ENCODE peak calls at places on chromosomes 4 and X, in seven cellular contexts. P, D, R, M, S, U and I are unnamed samples.
A peak's percentile ranks its signal among the peaks of the same experiment; 100 is the strongest.

GRCh38 chr4:119823045-119823444 is 194.4 kb upstream of the PDE5A start:
- DNase-seq in P (no peak), D (no peak), R (no peak), M (no peak), S (no peak), U (no peak), I (no peak)

GRCh38 chrX:54891573-54891972 is 29.1 kb upstream of the TRO start:
- DNase-seq in P (no peak), D (no peak), R (no peak), M (peak; percentile 37), S (no peak), U (peak; percentile 8), I (peak; percentile 55)

GRCh38 chr4:123939621-123940020 is 543.0 kb downstream of the SPRY1 start:
- DNase-seq in P (no peak), D (no peak), R (no peak), M (peak; percentile 70), S (no peak), U (no peak), I (peak; percentile 74)

GRCh38 chrX:9942086-9942485 is 25.1 kb upstream of the CLDN34 start:
- DNase-seq in P (no peak), D (no peak), R (no peak), M (no peak), S (no peak), U (no peak), I (no peak)

GRCh38 chrX:136679581-136679980 is 31.6 kb downstream of the CD40LG start:
- DNase-seq in P (no peak), D (no peak), R (no peak), M (no peak), S (no peak), U (no peak), I (no peak)

GRCh38 chrX:68830486-68831404 is 1.9 kb downstream of the EFNB1 start:
- DNase-seq in P (peak; percentile 47), D (peak; percentile 60), R (no peak), M (no peak), S (no peak), U (no peak), I (peak; percentile 25)

GRCh38 chr4:162959056-162959455 is 207.6 kb downstream of the NAF1 start:
- DNase-seq in P (peak; percentile 66), D (no peak), R (no peak), M (no peak), S (no peak), U (no peak), I (no peak)

GRCh38 chr4:81604683-81605082 is 133.0 kb upstream of the RASGEF1B start:
- DNase-seq in P (peak; percentile 57), D (no peak), R (no peak), M (no peak), S (no peak), U (no peak), I (peak; percentile 1)

GRCh38 chrX:283115-283845 is 2.1 kb downstream of the PLCXD1 start:
- DNase-seq in P (peak; percentile 96), D (peak; percentile 90), R (peak; percentile 85), M (peak; percentile 78), S (no peak), U (no peak), I (peak; percentile 94)

GRCh38 chrX:129791961-129792570 is 12.3 kb downstream of the SASH3 start:
- DNase-seq in P (no peak), D (no peak), R (no peak), M (no peak), S (peak; percentile 38), U (no peak), I (no peak)

GRCh38 chr4:4775493-4776004 is 83.9 kb upstream of the MSX1 start:
- DNase-seq in P (no peak), D (no peak), R (no peak), M (no peak), S (no peak), U (no peak), I (no peak)

GRCh38 chr4:56739104-56739777 is 58.1 kb upstream of the HOPX start:
- DNase-seq in P (peak; percentile 63), D (no peak), R (no peak), M (peak; percentile 43), S (no peak), U (no peak), I (peak; percentile 65)

GRCh38 chr4:41214158-41215146 is at the start of gene APBB2:
- DNase-seq in P (peak; percentile 99), D (peak; percentile 96), R (peak; percentile 96), M (peak; percentile 96), S (peak; percentile 89), U (peak; percentile 95), I (peak; percentile 99)

GRCh38 chr4:81454498-81454897 is 17.2 kb downstream of the RASGEF1B start:
- DNase-seq in P (no peak), D (no peak), R (no peak), M (no peak), S (no peak), U (no peak), I (no peak)

GRCh38 chr4:24211821-24212220 is 322.0 kb upstream of the PPARGC1A start:
- DNase-seq in P (no peak), D (no peak), R (no peak), M (peak; percentile 73), S (no peak), U (no peak), I (no peak)

GRCh38 chr4:825969-826330 is at the start of gene CPLX1:
- DNase-seq in P (peak; percentile 64), D (no peak), R (no peak), M (no peak), S (no peak), U (peak; percentile 4), I (peak; percentile 49)

GRCh38 chr4:76504613-76505465 is 69.8 kb downstream of the SHROOM3 start:
- DNase-seq in P (no peak), D (no peak), R (no peak), M (peak; percentile 60), S (no peak), U (peak; percentile 37), I (peak; percentile 84)

GRCh38 chrX:103999234-103999633 is 14.3 kb downstream of the H2BW1 start:
- DNase-seq in P (no peak), D (no peak), R (no peak), M (no peak), S (no peak), U (no peak), I (no peak)

GRCh38 chr4:147780137-147780777 is 48.4 kb downstream of the ARHGAP10 start:
- DNase-seq in P (no peak), D (no peak), R (no peak), M (no peak), S (no peak), U (no peak), I (no peak)

GRCh38 chrX:77742788-77743476 is 43.1 kb downstream of the ATRX start:
- DNase-seq in P (no peak), D (no peak), R (no peak), M (peak; percentile 32), S (no peak), U (no peak), I (no peak)

GRCh38 chrX:115560211-115560977 is 580 bp upstream of the PLS3 start:
- DNase-seq in P (peak; percentile 68), D (no peak), R (no peak), M (no peak), S (no peak), U (no peak), I (no peak)

GRCh38 chr4:147678796-147679549 is 5.0 kb downstream of the PRMT9 start:
- DNase-seq in P (peak; percentile 72), D (no peak), R (no peak), M (peak; percentile 20), S (no peak), U (no peak), I (no peak)

GRCh38 chrX:1455948-1456280 is 3.2 kb upstream of the ASMTL start:
- DNase-seq in P (peak; percentile 22), D (peak; percentile 37), R (no peak), M (no peak), S (no peak), U (no peak), I (no peak)

GRCh38 chrX:112058766-112059165 is 23.8 kb downstream of the TRPC5 start:
- DNase-seq in P (no peak), D (no peak), R (no peak), M (no peak), S (no peak), U (no peak), I (no peak)

GRCh38 chr4:78369691-78370090 is 181.9 kb upstream of the ANXA3 start:
- DNase-seq in P (no peak), D (no peak), R (no peak), M (peak; percentile 42), S (no peak), U (no peak), I (peak; percentile 20)

GRCh38 chr4:2866891-2867290 is 23.2 kb downstream of the ADD1 start:
- DNase-seq in P (no peak), D (no peak), R (no peak), M (no peak), S (no peak), U (no peak), I (no peak)

GRCh38 chr4:23932935-23933334 is 43.1 kb upstream of the PPARGC1A start:
- DNase-seq in P (peak; percentile 85), D (no peak), R (no peak), M (peak; percentile 62), S (no peak), U (no peak), I (peak; percentile 45)

GRCh38 chr4:6925357-6925836 is 15.8 kb downstream of the TBC1D14 start:
- DNase-seq in P (no peak), D (no peak), R (no peak), M (no peak), S (no peak), U (peak; percentile 22), I (no peak)

GRCh38 chrX:6071755-6072154 is 156.9 kb downstream of the NLGN4X start:
- DNase-seq in P (no peak), D (no peak), R (no peak), M (no peak), S (no peak), U (no peak), I (no peak)

GRCh38 chr4:6974138-6974848 is 64.7 kb downstream of the TBC1D14 start:
- DNase-seq in P (peak; percentile 92), D (no peak), R (peak; percentile 70), M (peak; percentile 86), S (no peak), U (peak; percentile 88), I (peak; percentile 96)

GRCh38 chr4:161329852-161330251 is 833.9 kb downstream of the FSTL5 start:
- DNase-seq in P (no peak), D (no peak), R (no peak), M (no peak), S (no peak), U (no peak), I (no peak)

GRCh38 chrX:106707771-106708454 is 18.6 kb upstream of the RNF128 start:
- DNase-seq in P (no peak), D (no peak), R (no peak), M (peak; percentile 88), S (no peak), U (no peak), I (peak; percentile 65)

GRCh38 chr4:98784947-98785693 is 126.7 kb upstream of the TSPAN5 start:
- DNase-seq in P (no peak), D (no peak), R (no peak), M (no peak), S (no peak), U (no peak), I (no peak)

GRCh38 chrX:133376422-133376821 is 38.9 kb downstream of the GPC4 start:
- DNase-seq in P (no peak), D (no peak), R (no peak), M (no peak), S (no peak), U (no peak), I (no peak)